ENCODE peak calls at places on chromosomes 16 and 17, in seven cellular contexts. D, V, U, E, M, O and W are unnamed samples.

GRCh38 chr16:85296859-85297698 is 184.8 kb upstream of the CIBAR2 start:
- DNase-seq in M (peak), U (no peak), V (peak), E (peak), O (no peak), D (peak), W (peak)

GRCh38 chr16:9141813-9142212 is 50.4 kb downstream of the HAPSTR1 start:
- DNase-seq in O (no peak), D (no peak), M (no peak), E (no peak), V (no peak), U (no peak), W (no peak)

GRCh38 chr17:40779181-40779909 is 3.0 kb downstream of the KRT27 start:
- DNase-seq in E (peak), O (no peak), V (no peak), U (no peak), M (no peak), D (peak), W (no peak)

GRCh38 chr17:76088868-76089576 is 10.0 kb downstream of the ZACN start:
- DNase-seq in D (no peak), V (no peak), O (no peak), E (peak), U (no peak), M (no peak), W (no peak)

GRCh38 chr17:82247856-82248671 is 19.2 kb downstream of the SLC16A3 start:
- DNase-seq in O (no peak), E (no peak), U (no peak), D (no peak), M (no peak), V (no peak), W (no peak)

GRCh38 chr17:49980703-49981197 is 11.8 kb downstream of the DLX4 start:
- DNase-seq in M (no peak), E (no peak), V (no peak), U (no peak), D (peak), O (no peak), W (no peak)

GRCh38 chr16:27154573-27155521 is 48.5 kb upstream of the KDM8 start:
- DNase-seq in D (peak), E (peak), M (peak), U (no peak), V (peak), O (peak), W (no peak)

GRCh38 chr17:55284001-55284884 is 19.5 kb downstream of the HLF start:
- DNase-seq in U (no peak), M (no peak), D (no peak), V (no peak), O (no peak), E (no peak), W (peak)

GRCh38 chr16:2919511-2920255 is 8.0 kb downstream of the FLYWCH1 start:
- DNase-seq in M (peak), V (peak), E (peak), O (peak), U (peak), D (peak), W (peak)

GRCh38 chr16:1429026-1429425 is 1.9 kb upstream of the PERCC1 start:
- DNase-seq in D (no peak), E (no peak), M (no peak), O (no peak), U (no peak), V (no peak), W (no peak)

GRCh38 chr17:9872852-9873251 is 32.2 kb downstream of the RCVRN start:
- DNase-seq in D (no peak), M (no peak), U (no peak), E (no peak), O (peak), V (no peak), W (no peak)

GRCh38 chr17:40548982-40549680 is 16.1 kb downstream of the CCR7 start:
- DNase-seq in V (peak), M (no peak), D (peak), U (no peak), O (peak), E (peak), W (peak)

GRCh38 chr17:57045868-57046671 is 39.0 kb upstream of the AKAP1 start:
- DNase-seq in M (peak), V (no peak), D (no peak), E (peak), U (no peak), O (no peak), W (no peak)

GRCh38 chr17:5929721-5930120 is 140.5 kb upstream of the WSCD1 start:
- DNase-seq in O (no peak), D (no peak), M (no peak), U (no peak), V (no peak), E (no peak), W (no peak)

GRCh38 chr17:76147211-76148014 is 6.4 kb upstream of the FOXJ1 start:
- DNase-seq in D (peak), M (no peak), V (peak), U (no peak), O (peak), E (peak), W (peak)

GRCh38 chr16:85431431-85432124 is 181.5 kb upstream of the GSE1 start:
- DNase-seq in E (no peak), V (no peak), D (no peak), U (no peak), O (no peak), M (no peak), W (no peak)

GRCh38 chr16:49484454-49484853 is 110.8 kb downstream of the C16orf78 start:
- DNase-seq in M (no peak), O (peak), D (no peak), V (no peak), U (no peak), E (peak), W (no peak)

GRCh38 chr16:61128545-61129323 is 907.5 kb downstream of the CDH8 start:
- DNase-seq in E (no peak), M (peak), D (no peak), U (no peak), V (no peak), O (no peak), W (no peak)

GRCh38 chr16:85767569-85767968 is 16.7 kb upstream of the C16orf74 start:
- DNase-seq in U (no peak), D (peak), V (peak), M (no peak), E (peak), O (peak), W (peak)

GRCh38 chr17:78839762-78840529 is 668 bp downstream of the USP36 start:
- DNase-seq in D (peak), V (peak), E (peak), O (peak), M (peak), U (peak), W (no peak)

GRCh38 chr17:74530751-74531150 is 524 bp downstream of the CD300LB start:
- DNase-seq in D (no peak), E (no peak), O (no peak), V (no peak), U (no peak), M (no peak), W (no peak)

GRCh38 chr16:67040906-67041305 is 12.0 kb downstream of the CBFB start:
- DNase-seq in O (no peak), E (no peak), U (no peak), V (no peak), M (no peak), D (no peak), W (no peak)

GRCh38 chr16:1325261-1325660 is 8.2 kb upstream of the BAIAP3 start:
- DNase-seq in D (no peak), O (no peak), U (no peak), M (no peak), E (no peak), V (no peak), W (no peak)

GRCh38 chr17:49049265-49049664 is 52.1 kb downstream of the IGF2BP1 start:
- DNase-seq in O (no peak), D (no peak), V (no peak), M (no peak), U (no peak), E (no peak), W (no peak)

GRCh38 chr16:70696952-70697600 is 11.2 kb upstream of the MTSS2 start:
- DNase-seq in E (no peak), O (no peak), V (no peak), U (no peak), D (peak), M (no peak), W (no peak)